ENCODE peak calls at places on chromosomes 12 and 14, in four cellular contexts. L, D, X and T are unnamed samples. For H3K4me1, the result is how much of the 10 kb centered on the place peaks cover.

GRCh38 chr14:72617391-72618011 is 276.4 kb downstream of the DPF3 start:
- DNase-seq in L (no peak), D (no peak), X (no peak), T (peak)

GRCh38 chr12:46891306-46891705 is 65.5 kb upstream of the SLC38A4 start:
- DNase-seq in L (no peak), D (no peak), X (no peak), T (no peak)

GRCh38 chr14:55585854-55586253 is 5.8 kb downstream of the KTN1 start:
- DNase-seq in L (no peak), D (no peak), X (no peak), T (peak)

GRCh38 chr14:46198676-46199075 is 452.9 kb downstream of the RPL10L start:
- DNase-seq in L (no peak), D (no peak), X (no peak), T (no peak)

GRCh38 chr12:2053675-2054070 is 886 bp downstream of the CACNA1C start:
- DNase-seq in L (no peak), D (no peak), X (no peak), T (no peak)

GRCh38 chr14:103518416-103519042 is 4.1 kb downstream of the CKB start:
- DNase-seq in L (no peak), D (no peak), X (peak), T (peak)

GRCh38 chr14:43898709-43899108 is 608.4 kb downstream of the FSCB start:
- DNase-seq in L (no peak), D (no peak), X (no peak), T (no peak)

GRCh38 chr14:23567186-23568020 is at the start of gene AP1G2:
- DNase-seq in L (peak), D (peak), X (peak), T (peak)

GRCh38 chr12:99092100-99092851 is 447.2 kb downstream of the APAF1 start:
- DNase-seq in L (no peak), D (no peak), X (no peak), T (no peak)

GRCh38 chr12:123960856-123961255 is 11.8 kb downstream of the CCDC92 start:
- DNase-seq in L (no peak), D (no peak), X (no peak), T (no peak)

GRCh38 chr12:612886-613285 is 50.4 kb downstream of the NINJ2 start:
- DNase-seq in L (no peak), D (no peak), X (no peak), T (no peak)

GRCh38 chr12:20489645-20490044 is 121.3 kb downstream of the PDE3A start:
- DNase-seq in L (no peak), D (no peak), X (no peak), T (no peak)

GRCh38 chr14:106083082-106083481 is 556.7 kb downstream of the TMEM121 start:
- DNase-seq in L (no peak), D (no peak), X (no peak), T (no peak)

GRCh38 chr14:101604228-101604934 is 43.1 kb downstream of the DIO3 start:
- DNase-seq in L (peak), D (no peak), X (no peak), T (no peak)

DNA sequence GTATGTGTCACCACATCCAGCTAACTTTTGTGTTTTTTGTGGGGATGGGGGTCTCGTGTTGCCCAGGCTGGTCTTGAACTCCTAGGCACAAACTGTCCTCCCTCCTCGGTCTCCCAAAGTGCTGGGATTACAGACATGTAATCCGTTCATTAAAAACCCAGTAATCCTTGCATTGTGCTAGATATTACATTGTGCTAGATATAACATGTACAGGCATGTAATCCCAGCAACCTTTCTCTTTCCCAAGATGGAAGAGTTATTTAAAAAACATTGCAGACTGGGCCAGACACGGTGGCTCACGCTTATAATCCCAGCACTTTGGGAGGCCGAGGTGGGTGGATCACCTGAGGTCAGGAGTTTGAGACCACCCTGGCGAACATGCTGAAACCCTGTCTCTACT is 19.7 kb downstream of the ELK3 start:
- DNase-seq in L (no peak), D (no peak), X (no peak), T (no peak)
- H3K4me1 ChIP-seq in L (under half), D (under half), X (under half), T (under half)

DNA sequence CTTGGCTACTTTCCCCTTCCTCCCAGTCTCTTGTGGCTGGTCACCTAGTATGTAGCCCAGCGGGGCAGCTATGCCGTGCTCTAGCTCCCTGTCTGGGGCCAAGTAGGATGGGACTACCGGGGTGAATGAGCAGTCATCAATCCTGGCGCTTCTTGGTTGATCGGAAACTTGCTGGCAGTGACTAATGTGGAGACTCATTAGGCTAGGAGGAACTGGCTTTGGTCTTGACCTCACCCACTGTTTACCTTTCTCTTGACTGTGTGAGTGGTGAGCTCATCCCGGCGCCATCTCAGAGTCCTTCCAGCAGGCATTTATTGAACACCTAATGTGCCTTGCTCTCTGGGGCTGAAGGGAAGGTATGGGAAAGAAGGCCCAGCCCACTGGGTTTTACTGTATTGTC is 16.0 kb downstream of the PLEKHG3 start:
- DNase-seq in L (no peak), D (no peak), X (peak), T (peak)
- H3K4me1 ChIP-seq in L (under half), D (half or more), X (half or more), T (half or more)

DNA sequence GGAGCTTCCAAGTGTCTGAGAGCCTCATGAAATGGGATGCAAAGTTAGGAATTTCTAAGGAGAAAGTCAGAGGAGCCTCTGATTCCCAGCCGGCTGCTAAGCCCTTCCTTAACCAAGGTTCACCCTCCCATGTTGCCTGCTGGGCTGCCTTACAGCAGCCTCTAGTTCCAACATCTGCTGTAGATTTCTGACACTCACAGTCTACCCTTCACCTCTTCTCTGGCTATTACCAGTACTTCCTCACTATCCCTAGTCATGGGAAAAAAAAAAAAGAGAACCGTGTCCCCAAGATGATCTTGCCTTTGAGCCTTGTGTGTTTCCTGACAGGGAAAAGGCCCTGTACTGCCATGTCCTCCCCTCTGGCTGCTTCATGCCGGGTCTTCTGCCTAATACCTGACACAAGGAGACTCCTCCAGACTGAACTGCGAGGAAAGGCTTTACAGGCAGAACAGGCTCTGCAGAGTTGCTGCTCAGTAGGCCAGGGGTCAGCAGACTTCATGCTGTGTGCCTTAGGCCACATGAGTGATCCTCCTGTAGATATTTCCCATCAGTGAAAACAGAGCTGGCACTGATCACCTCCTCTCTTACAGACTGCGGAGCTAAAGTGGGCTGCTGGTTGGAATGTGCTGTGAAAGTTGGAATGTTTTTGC is 46.8 kb downstream of the PRKCH start:
- DNase-seq in L (no peak), D (no peak), X (no peak), T (no peak)
- H3K4me1 ChIP-seq in L (under half), D (under half), X (under half), T (under half)

GRCh38 chr12:51322452-51322851 is 1.5 kb downstream of the BIN2 start:
- DNase-seq in L (no peak), D (no peak), X (no peak), T (no peak)
- H3K4me1 ChIP-seq in L (under half), D (under half), X (under half), T (half or more)